ENCODE peak calls at places on chromosomes 12 and 14, in seven cellular contexts. X is left ventricle myocardium inferior, Q is uterus, U is IMR-90, D is right lobe of liver, K is AG09319, T is GM10248. H is an unnamed sample.

GRCh38 chr12:54300732-54301427 is at the start of gene NFE2:
- DNase-seq in X (peak; percentile 37), Q (peak; percentile 31), U (peak; percentile 77), D (peak; percentile 61), K (no peak), T (no peak), H (no peak)

GRCh38 chr12:128267651-128268347 is 829 bp downstream of the TMEM132C start:
- DNase-seq in X (no peak), Q (peak; percentile 16), U (no peak), D (no peak), K (no peak), T (no peak), H (no peak)

GRCh38 chr12:29640589-29641345 is 143.0 kb downstream of the TMTC1 start:
- DNase-seq in X (peak; percentile 35), Q (peak; percentile 54), U (peak; percentile 68), D (peak; percentile 79), K (no peak), T (no peak), H (no peak)

GRCh38 chr12:126481688-126482087 is 1416.5 kb downstream of the AACS start:
- DNase-seq in X (no peak), Q (no peak), U (no peak), D (no peak), K (no peak), T (no peak), H (no peak)

GRCh38 chr12:22034709-22035506 is 11.1 kb upstream of the CMAS start:
- DNase-seq in X (no peak), Q (no peak), U (peak; percentile 30), D (no peak), K (no peak), T (no peak), H (no peak)

GRCh38 chr14:26334288-26334687 is 263.5 kb downstream of the NOVA1 start:
- DNase-seq in X (no peak), Q (no peak), U (no peak), D (no peak), K (no peak), T (no peak), H (no peak)

GRCh38 chr14:99589651-99590530 is 14.1 kb downstream of the CCDC85C start:
- DNase-seq in X (no peak), Q (no peak), U (no peak), D (no peak), K (no peak), T (no peak), H (no peak)

GRCh38 chr12:32903763-32904162 is 7.2 kb upstream of the PKP2 start:
- DNase-seq in X (no peak), Q (no peak), U (no peak), D (no peak), K (no peak), T (no peak), H (no peak)

GRCh38 chr12:50101663-50102062 is 2.1 kb upstream of the GPD1 start:
- DNase-seq in X (no peak), Q (no peak), U (peak; percentile 68), D (no peak), K (no peak), T (no peak), H (no peak)

GRCh38 chr12:118164798-118165486 is 29.0 kb downstream of the PEBP1 start:
- DNase-seq in X (no peak), Q (no peak), U (peak; percentile 33), D (no peak), K (no peak), T (no peak), H (no peak)

GRCh38 chr12:94277426-94278000 is 129.1 kb downstream of the PLXNC1 start:
- DNase-seq in X (no peak), Q (no peak), U (peak; percentile 26), D (peak; percentile 87), K (no peak), T (no peak), H (no peak)

GRCh38 chr12:2813573-2814185 is 1.2 kb downstream of the ITFG2 start:
- DNase-seq in X (no peak), Q (no peak), U (peak; percentile 69), D (no peak), K (no peak), T (peak; percentile 72), H (no peak)

GRCh38 chr14:99603471-99603933 is 505 bp downstream of the CCDC85C start:
- DNase-seq in X (no peak), Q (peak; percentile 48), U (peak; percentile 49), D (no peak), K (no peak), T (no peak), H (no peak)

GRCh38 chr12:18400186-18400585 is 138.9 kb downstream of the PIK3C2G start:
- DNase-seq in X (no peak), Q (no peak), U (peak; percentile 39), D (no peak), K (no peak), T (no peak), H (no peak)

GRCh38 chr12:64826234-64826633 is 1.8 kb downstream of the TBC1D30 start:
- DNase-seq in X (peak; percentile 51), Q (peak; percentile 35), U (peak; percentile 45), D (peak; percentile 43), K (no peak), T (peak; percentile 50), H (no peak)

GRCh38 chr12:29762637-29763300 is 21.0 kb downstream of the TMTC1 start:
- DNase-seq in X (peak; percentile 64), Q (no peak), U (no peak), D (peak; percentile 74), K (no peak), T (no peak), H (no peak)

GRCh38 chr12:27965966-27966365 is 6.6 kb downstream of the PTHLH start:
- DNase-seq in X (no peak), Q (no peak), U (peak; percentile 63), D (no peak), K (no peak), T (no peak), H (no peak)

GRCh38 chr14:101743701-101744100 is 17.8 kb upstream of the PPP2R5C start:
- DNase-seq in X (no peak), Q (no peak), U (no peak), D (no peak), K (no peak), T (no peak), H (no peak)

GRCh38 chr12:121238604-121239334 is 28.8 kb downstream of the P2RX4 start:
- DNase-seq in X (no peak), Q (no peak), U (no peak), D (no peak), K (no peak), T (no peak), H (no peak)
- TF ChIP-seq CTCF in X (no peak), Q (no peak), U (no peak), D (no peak), K (no peak), T (no peak), H (no peak)

DNA sequence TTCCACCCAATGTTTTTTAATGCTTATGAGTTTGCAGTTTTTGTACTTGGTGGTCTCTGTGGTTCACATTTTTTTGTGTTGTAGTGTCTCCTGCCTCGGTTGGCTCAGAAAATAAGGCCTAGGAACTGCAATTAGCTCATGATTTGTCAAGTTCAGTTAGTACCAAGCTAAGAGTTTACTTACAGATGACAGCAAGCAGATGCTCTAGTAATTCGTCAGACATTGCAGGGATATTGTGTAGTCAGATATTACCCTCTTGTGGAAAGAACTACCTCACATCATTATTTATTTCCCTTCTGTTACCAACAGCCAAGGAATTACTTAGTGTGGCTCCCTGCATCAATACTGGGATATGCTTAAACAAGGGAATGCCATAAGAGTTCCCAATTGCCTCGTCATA is 14.6 kb downstream of the DYRK2 start:
- DNase-seq in X (no peak), Q (no peak), U (peak; percentile 97), D (no peak), K (peak; percentile 86), T (no peak), H (peak; percentile 90)
- TF ChIP-seq CTCF in X (no peak), Q (peak; percentile 12), U (peak; percentile 42), D (no peak), K (peak; percentile 6), T (no peak), H (no peak)

GRCh38 chr12:62995097-62995496 is 60.1 kb upstream of the PPM1H start:
- DNase-seq in X (no peak), Q (no peak), U (no peak), D (no peak), K (no peak), T (no peak), H (no peak)
- TF ChIP-seq CTCF in X (no peak), Q (no peak), U (no peak), D (no peak), K (no peak), T (no peak), H (no peak)

GRCh38 chr14:34537677-34538009 is 1.9 kb downstream of the EAPP start:
- DNase-seq in X (no peak), Q (no peak), U (no peak), D (no peak), K (no peak), T (no peak), H (no peak)

GRCh38 chr14:34536951-34537676 is 2.4 kb downstream of the EAPP start:
- DNase-seq in X (no peak), Q (no peak), U (peak; percentile 76), D (no peak), K (no peak), T (no peak), H (peak; percentile 9)

GRCh38 chr14:34538871-34539406 is 562 bp downstream of the EAPP start:
- DNase-seq in X (no peak), Q (no peak), U (no peak), D (no peak), K (no peak), T (no peak), H (no peak)

GRCh38 chr14:34539407-34540180 is at the start of gene EAPP:
- DNase-seq in X (peak; percentile 98), Q (peak; percentile 95), U (peak; percentile 97), D (peak; percentile 99), K (peak; percentile 94), T (peak; percentile 97), H (peak; percentile 79)
- TF ChIP-seq CTCF in X (no peak), Q (no peak), U (no peak), D (no peak), K (no peak), T (no peak), H (no peak)

DNA sequence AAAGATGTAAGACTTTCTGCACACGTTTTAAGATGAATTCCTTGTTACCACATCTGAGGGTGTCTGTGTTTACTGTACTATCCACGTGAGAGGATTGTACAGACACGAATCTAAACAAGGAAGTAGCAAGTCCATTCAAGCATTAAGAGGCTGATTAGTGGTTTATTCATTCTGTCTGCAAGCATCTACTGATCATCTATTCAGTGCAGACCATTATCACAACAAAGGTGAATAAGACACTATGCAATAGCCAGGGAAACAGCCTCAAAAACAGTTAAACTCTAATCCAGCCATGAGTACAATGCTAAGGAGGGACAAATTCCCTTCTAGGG is 111.6 kb upstream of the PZP start:
- DNase-seq in X (no peak), Q (no peak), U (no peak), D (no peak), K (no peak), T (no peak), H (no peak)
- TF ChIP-seq CTCF in X (no peak), Q (no peak), U (no peak), D (no peak), K (no peak), T (no peak), H (no peak)

GRCh38 chr12:114355389-114356088 is 50.4 kb downstream of the TBX5 start:
- DNase-seq in X (peak; percentile 46), Q (no peak), U (no peak), D (no peak), K (no peak), T (no peak), H (no peak)
- TF ChIP-seq CTCF in X (peak; percentile 57), Q (no peak), U (peak; percentile 19), D (no peak), K (no peak), T (no peak), H (peak; percentile 44)